ENCODE peak calls at places on chromosome 3, in seven cellular contexts. S, X, N, R, I, B and H are unnamed samples.
A peak's percentile ranks its signal among the peaks of the same experiment; 100 is the strongest.

GRCh38 chr3:17967111-17967510 is 224.7 kb upstream of the TBC1D5 start:
- DNase-seq in S (no peak), X (no peak), N (no peak), R (no peak), I (no peak), B (no peak), H (no peak)

GRCh38 chr3:42476225-42477160 is 25.9 kb upstream of the VIPR1 start:
- DNase-seq in S (no peak), X (no peak), N (no peak), R (no peak), I (no peak), B (no peak), H (no peak)

GRCh38 chr3:10170915-10171478 is 6.3 kb downstream of the IRAK2 start:
- DNase-seq in S (no peak), X (no peak), N (no peak), R (no peak), I (no peak), B (no peak), H (no peak)

GRCh38 chr3:190345027-190345821 is 23.0 kb upstream of the CLDN1 start:
- DNase-seq in S (peak; percentile 96), X (no peak), N (peak; percentile 96), R (no peak), I (peak; percentile 90), B (no peak), H (no peak)

GRCh38 chr3:32577174-32577573 is 6.5 kb upstream of the DYNC1LI1 start:
- DNase-seq in S (no peak), X (no peak), N (peak; percentile 17), R (no peak), I (no peak), B (no peak), H (no peak)

GRCh38 chr3:154025007-154025406 is 96.2 kb upstream of the ARHGEF26 start:
- DNase-seq in S (no peak), X (no peak), N (no peak), R (no peak), I (no peak), B (no peak), H (no peak)

GRCh38 chr3:194281766-194282165 is 69.4 kb downstream of the CPN2 start:
- DNase-seq in S (no peak), X (no peak), N (no peak), R (no peak), I (no peak), B (no peak), H (no peak)

GRCh38 chr3:194134231-194134756 is 1.7 kb upstream of the HES1 start:
- DNase-seq in S (no peak), X (peak; percentile 45), N (peak; percentile 94), R (peak; percentile 27), I (peak; percentile 88), B (peak; percentile 76), H (peak; percentile 36)